ENCODE peak calls at places on chromosomes 12 and 14, in nine cellular contexts. One of them, this sample, is unnamed.
A peak's percentile ranks its signal among the peaks of the same experiment; 100 is the strongest.

GRCh38 chr14:58912287-58912686 is 274.5 kb downstream of the DACT1 start:
- DNase-seq in ovary: no peak
- DNase-seq in testis: no peak
- DNase-seq in HepG2: no peak
- DNase-seq in uterus: no peak
- DNase-seq in HCT116: no peak
- DNase-seq in suprapubic skin: no peak
- DNase-seq in A549: no peak
- DNase-seq in Peyer's patch: no peak
- DNase-seq in this sample: no peak

GRCh38 chr14:36504805-36505192 is 15.2 kb downstream of the NKX2-1 start:
- DNase-seq in A549: no peak
- DNase-seq in Peyer's patch: no peak
- DNase-seq in uterus: no peak
- DNase-seq in testis: no peak
- DNase-seq in HCT116: no peak
- DNase-seq in suprapubic skin: no peak
- DNase-seq in HepG2: no peak
- DNase-seq in ovary: no peak
- DNase-seq in this sample: no peak

GRCh38 chr14:33707751-33708150 is 243.1 kb downstream of the EGLN3 start:
- DNase-seq in testis: no peak
- DNase-seq in uterus: no peak
- DNase-seq in A549: no peak
- DNase-seq in ovary: no peak
- DNase-seq in suprapubic skin: no peak
- DNase-seq in HepG2: no peak
- DNase-seq in HCT116: no peak
- DNase-seq in Peyer's patch: no peak
- DNase-seq in this sample: no peak

GRCh38 chr12:113271853-113272561 is 50.7 kb downstream of the TPCN1 start:
- DNase-seq in A549: no peak
- DNase-seq in HepG2: peak; percentile 74
- DNase-seq in uterus: peak; percentile 86
- DNase-seq in testis: peak; percentile 74
- DNase-seq in HCT116: no peak
- DNase-seq in Peyer's patch: peak; percentile 54
- DNase-seq in suprapubic skin: peak; percentile 91
- DNase-seq in ovary: peak; percentile 77
- DNase-seq in this sample: no peak

GRCh38 chr14:70045715-70046535 is 142.8 kb downstream of the SLC8A3 start:
- DNase-seq in HepG2: peak; percentile 73
- DNase-seq in HCT116: peak; percentile 54
- DNase-seq in ovary: no peak
- DNase-seq in A549: peak; percentile 71
- DNase-seq in testis: peak; percentile 80
- DNase-seq in Peyer's patch: peak; percentile 80
- DNase-seq in uterus: no peak
- DNase-seq in suprapubic skin: no peak
- DNase-seq in this sample: no peak

GRCh38 chr14:66045572-66046021 is 440.6 kb upstream of the CCDC196 start:
- DNase-seq in HCT116: no peak
- DNase-seq in Peyer's patch: no peak
- DNase-seq in A549: no peak
- DNase-seq in suprapubic skin: no peak
- DNase-seq in uterus: no peak
- DNase-seq in ovary: no peak
- DNase-seq in HepG2: no peak
- DNase-seq in testis: no peak
- DNase-seq in this sample: no peak

GRCh38 chr12:80877706-80878384 is 59.9 kb downstream of the LIN7A start:
- DNase-seq in ovary: no peak
- DNase-seq in testis: no peak
- DNase-seq in A549: no peak
- DNase-seq in HCT116: no peak
- DNase-seq in Peyer's patch: no peak
- DNase-seq in uterus: no peak
- DNase-seq in HepG2: no peak
- DNase-seq in suprapubic skin: no peak
- DNase-seq in this sample: no peak

GRCh38 chr14:24177928-24178327 is 6.0 kb downstream of the REC8 start:
- DNase-seq in ovary: no peak
- DNase-seq in A549: no peak
- DNase-seq in testis: no peak
- DNase-seq in Peyer's patch: peak; percentile 45
- DNase-seq in suprapubic skin: no peak
- DNase-seq in HepG2: no peak
- DNase-seq in HCT116: no peak
- DNase-seq in uterus: no peak
- DNase-seq in this sample: no peak

GRCh38 chr12:108457006-108457733 is 57.9 kb upstream of the FICD start:
- DNase-seq in testis: peak; percentile 46
- DNase-seq in uterus: peak; percentile 23
- DNase-seq in HCT116: peak; percentile 33
- DNase-seq in Peyer's patch: no peak
- DNase-seq in ovary: no peak
- DNase-seq in suprapubic skin: no peak
- DNase-seq in A549: peak; percentile 71
- DNase-seq in HepG2: peak; percentile 69
- DNase-seq in this sample: peak; percentile 39

GRCh38 chr12:104536841-104537240 is 80.1 kb downstream of the CHST11 start:
- DNase-seq in HCT116: no peak
- DNase-seq in ovary: no peak
- DNase-seq in Peyer's patch: no peak
- DNase-seq in A549: no peak
- DNase-seq in HepG2: no peak
- DNase-seq in testis: no peak
- DNase-seq in uterus: no peak
- DNase-seq in suprapubic skin: no peak
- DNase-seq in this sample: no peak

GRCh38 chr14:100294963-100295330 is 11.3 kb downstream of the SLC25A29 start:
- DNase-seq in ovary: no peak
- DNase-seq in HepG2: no peak
- DNase-seq in testis: no peak
- DNase-seq in uterus: no peak
- DNase-seq in A549: no peak
- DNase-seq in Peyer's patch: no peak
- DNase-seq in HCT116: no peak
- DNase-seq in suprapubic skin: peak; percentile 52
- DNase-seq in this sample: no peak

GRCh38 chr14:59869381-59870255 is 958 bp downstream of the RTN1 start:
- DNase-seq in HCT116: no peak
- DNase-seq in uterus: no peak
- DNase-seq in ovary: no peak
- DNase-seq in HepG2: no peak
- DNase-seq in Peyer's patch: no peak
- DNase-seq in A549: no peak
- DNase-seq in suprapubic skin: no peak
- DNase-seq in testis: peak; percentile 23
- DNase-seq in this sample: no peak

GRCh38 chr12:78887008-78887407 is 22.4 kb downstream of the SYT1 start:
- DNase-seq in uterus: no peak
- DNase-seq in suprapubic skin: no peak
- DNase-seq in HepG2: peak; percentile 2
- DNase-seq in Peyer's patch: no peak
- DNase-seq in HCT116: peak; percentile 87
- DNase-seq in testis: no peak
- DNase-seq in ovary: no peak
- DNase-seq in A549: peak; percentile 30
- DNase-seq in this sample: no peak

GRCh38 chr14:33556382-33557121 is 394.3 kb downstream of the EGLN3 start:
- DNase-seq in HepG2: no peak
- DNase-seq in testis: no peak
- DNase-seq in uterus: no peak
- DNase-seq in suprapubic skin: no peak
- DNase-seq in ovary: no peak
- DNase-seq in A549: no peak
- DNase-seq in HCT116: no peak
- DNase-seq in Peyer's patch: no peak
- DNase-seq in this sample: no peak

GRCh38 chr12:169528-170360 is 44.2 kb downstream of the SLC6A12 start:
- DNase-seq in uterus: no peak
- DNase-seq in testis: no peak
- DNase-seq in ovary: no peak
- DNase-seq in HCT116: no peak
- DNase-seq in suprapubic skin: no peak
- DNase-seq in A549: no peak
- DNase-seq in HepG2: no peak
- DNase-seq in Peyer's patch: no peak
- DNase-seq in this sample: no peak

GRCh38 chr14:95440951-95441350 is 75.5 kb downstream of the SYNE3 start:
- DNase-seq in suprapubic skin: no peak
- DNase-seq in HepG2: no peak
- DNase-seq in testis: no peak
- DNase-seq in uterus: no peak
- DNase-seq in HCT116: no peak
- DNase-seq in ovary: no peak
- DNase-seq in Peyer's patch: no peak
- DNase-seq in A549: no peak
- DNase-seq in this sample: no peak

GRCh38 chr12:40105515-40106201 is at the start of gene SLC2A13:
- DNase-seq in suprapubic skin: peak; percentile 76
- DNase-seq in HCT116: peak; percentile 18
- DNase-seq in uterus: peak; percentile 66
- DNase-seq in A549: peak; percentile 69
- DNase-seq in Peyer's patch: peak; percentile 90
- DNase-seq in HepG2: peak; percentile 42
- DNase-seq in testis: peak; percentile 82
- DNase-seq in ovary: peak; percentile 82
- DNase-seq in this sample: peak; percentile 65

GRCh38 chr12:1099158-1099557 is 108.1 kb downstream of the ERC1 start:
- DNase-seq in testis: no peak
- DNase-seq in HCT116: no peak
- DNase-seq in ovary: no peak
- DNase-seq in suprapubic skin: no peak
- DNase-seq in uterus: no peak
- DNase-seq in A549: no peak
- DNase-seq in Peyer's patch: no peak
- DNase-seq in HepG2: no peak
- DNase-seq in this sample: peak; percentile 20

GRCh38 chr12:5432011-5432400 is at the start of gene NTF3:
- DNase-seq in testis: peak; percentile 44
- DNase-seq in HepG2: no peak
- DNase-seq in uterus: no peak
- DNase-seq in Peyer's patch: no peak
- DNase-seq in A549: no peak
- DNase-seq in ovary: peak; percentile 59
- DNase-seq in HCT116: no peak
- DNase-seq in suprapubic skin: no peak
- DNase-seq in this sample: no peak
- TF ChIP-seq POLR2A in testis: no peak
- TF ChIP-seq POLR2A in HepG2: no peak
- TF ChIP-seq POLR2A in uterus: no peak
- TF ChIP-seq POLR2A in Peyer's patch: no peak
- TF ChIP-seq POLR2A in A549: no peak
- TF ChIP-seq POLR2A in ovary: peak; percentile 29
- TF ChIP-seq POLR2A in HCT116: no peak
- TF ChIP-seq POLR2A in suprapubic skin: no peak
- TF ChIP-seq POLR2A in this sample: no peak

GRCh38 chr14:75989134-75989533 is 3.6 kb downstream of the IFT43 start:
- DNase-seq in testis: no peak
- DNase-seq in ovary: no peak
- DNase-seq in HepG2: peak; percentile 84
- DNase-seq in HCT116: no peak
- DNase-seq in uterus: peak; percentile 85
- DNase-seq in A549: no peak
- DNase-seq in suprapubic skin: no peak
- DNase-seq in Peyer's patch: no peak
- DNase-seq in this sample: no peak
- TF ChIP-seq POLR2A in testis: no peak
- TF ChIP-seq POLR2A in ovary: no peak
- TF ChIP-seq POLR2A in HepG2: no peak
- TF ChIP-seq POLR2A in HCT116: no peak
- TF ChIP-seq POLR2A in uterus: no peak
- TF ChIP-seq POLR2A in A549: no peak
- TF ChIP-seq POLR2A in suprapubic skin: no peak
- TF ChIP-seq POLR2A in Peyer's patch: no peak
- TF ChIP-seq POLR2A in this sample: no peak

DNA sequence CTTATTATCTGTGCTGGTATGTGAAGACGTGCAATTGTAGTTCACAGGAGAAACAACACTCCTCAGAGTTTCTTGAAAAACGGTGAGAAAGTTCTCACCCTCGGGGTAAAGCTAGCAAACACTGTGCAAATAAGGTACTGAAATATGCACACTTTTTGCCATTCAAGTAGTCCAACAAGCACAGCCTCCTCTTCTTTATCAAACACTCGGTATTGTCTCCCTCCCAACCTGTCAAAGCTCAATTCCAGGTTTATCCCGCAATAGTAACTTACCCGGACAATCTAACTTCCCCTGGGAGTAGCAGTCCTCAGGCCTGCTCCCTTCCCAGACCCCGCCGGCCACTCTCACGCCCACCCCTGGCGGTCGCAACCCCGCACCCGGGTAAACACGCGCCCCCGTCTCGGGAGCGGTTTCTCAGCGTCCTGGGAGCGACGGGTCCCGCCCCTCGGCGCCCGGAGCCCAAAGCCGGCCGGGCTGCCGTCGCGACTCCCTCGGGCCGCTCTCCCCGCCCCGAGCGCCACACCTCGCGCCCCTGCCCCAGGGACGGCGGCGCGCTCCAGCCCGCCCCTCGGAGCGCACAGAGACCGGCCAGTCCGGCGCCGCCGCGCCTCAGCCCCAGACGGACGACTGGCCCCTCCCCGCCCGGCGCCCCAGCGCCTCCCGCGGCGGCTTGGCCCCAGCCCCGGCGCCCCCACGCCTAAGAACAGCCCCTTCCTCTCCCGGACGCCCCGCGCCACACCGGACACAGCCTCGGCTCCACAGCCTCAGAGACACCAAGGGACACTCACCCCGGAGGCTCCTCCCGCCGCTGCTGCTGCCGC is 594 bp downstream of the BTBD7 start:
- DNase-seq in uterus: no peak
- DNase-seq in HepG2: peak; percentile 40
- DNase-seq in ovary: peak; percentile 59
- DNase-seq in A549: no peak
- DNase-seq in HCT116: no peak
- DNase-seq in Peyer's patch: peak; percentile 84
- DNase-seq in testis: peak; percentile 48
- DNase-seq in suprapubic skin: peak; percentile 73
- DNase-seq in this sample: peak; percentile 38
- TF ChIP-seq POLR2A in uterus: no peak
- TF ChIP-seq POLR2A in HepG2: peak; percentile 49
- TF ChIP-seq POLR2A in ovary: no peak
- TF ChIP-seq POLR2A in A549: no peak
- TF ChIP-seq POLR2A in HCT116: no peak
- TF ChIP-seq POLR2A in Peyer's patch: peak; percentile 56
- TF ChIP-seq POLR2A in testis: no peak
- TF ChIP-seq POLR2A in suprapubic skin: no peak
- TF ChIP-seq POLR2A in this sample: no peak

DNA sequence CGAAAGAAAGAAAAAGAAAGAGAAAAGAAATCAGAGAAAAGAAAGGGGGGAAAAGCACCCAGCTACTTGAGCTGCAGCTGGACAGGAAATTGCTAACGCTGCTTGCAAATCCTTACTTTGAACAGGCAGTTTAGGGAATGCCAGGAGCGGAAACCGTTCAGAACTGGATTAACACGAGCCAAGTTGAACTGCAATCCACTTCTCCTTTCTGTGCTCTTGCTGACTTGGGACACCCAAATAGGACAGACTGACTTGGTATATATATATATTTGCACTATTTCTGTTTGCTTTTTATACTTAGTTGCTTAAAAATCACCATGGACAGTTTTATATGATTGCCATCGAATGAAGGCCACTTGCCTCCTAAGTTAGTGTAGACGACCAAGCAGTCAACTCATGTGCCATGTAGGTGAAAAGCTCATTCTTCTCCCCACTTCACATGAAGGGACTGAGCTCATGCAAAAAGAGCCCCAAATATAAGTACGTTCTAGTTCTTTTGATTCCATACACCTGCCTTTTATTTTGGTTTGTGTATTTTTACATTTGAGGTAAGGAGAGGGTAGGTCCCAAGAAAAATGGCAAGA is 5.5 kb downstream of the DUSP6 start:
- DNase-seq in uterus: peak; percentile 51
- DNase-seq in testis: no peak
- DNase-seq in HepG2: peak; percentile 42
- DNase-seq in ovary: no peak
- DNase-seq in suprapubic skin: no peak
- DNase-seq in A549: no peak
- DNase-seq in Peyer's patch: no peak
- DNase-seq in HCT116: peak; percentile 45
- DNase-seq in this sample: no peak
- TF ChIP-seq POLR2A in uterus: no peak
- TF ChIP-seq POLR2A in testis: no peak
- TF ChIP-seq POLR2A in HepG2: peak; percentile 60
- TF ChIP-seq POLR2A in ovary: no peak
- TF ChIP-seq POLR2A in suprapubic skin: no peak
- TF ChIP-seq POLR2A in A549: no peak
- TF ChIP-seq POLR2A in Peyer's patch: no peak
- TF ChIP-seq POLR2A in HCT116: peak; percentile 20
- TF ChIP-seq POLR2A in this sample: no peak